ENCODE peak calls at places on chromosome 11, in seven cellular contexts. L, I, Y, Z, F, U and J are unnamed samples.

GRCh38 chr11:10934293-10934850 is 76.5 kb upstream of the ZBED5 start:
- DNase-seq in L (no peak), I (no peak), Y (peak), Z (peak), F (no peak), U (no peak), J (no peak)

GRCh38 chr11:110044226-110044968 is 48.8 kb upstream of the ZC3H12C start:
- DNase-seq in L (no peak), I (no peak), Y (no peak), Z (no peak), F (no peak), U (no peak), J (no peak)

GRCh38 chr11:25351091-25351803 is 854.4 kb downstream of the LUZP2 start:
- DNase-seq in L (no peak), I (no peak), Y (no peak), Z (no peak), F (peak), U (no peak), J (no peak)

GRCh38 chr11:78078218-78079167 is 1.2 kb downstream of the NDUFC2 start:
- DNase-seq in L (no peak), I (no peak), Y (no peak), Z (no peak), F (no peak), U (no peak), J (no peak)

GRCh38 chr11:108703916-108704315 is 39.0 kb downstream of the DDX10 start:
- DNase-seq in L (no peak), I (no peak), Y (peak), Z (no peak), F (no peak), U (no peak), J (no peak)

GRCh38 chr11:17561111-17561415 is 14.0 kb downstream of the OTOG start:
- DNase-seq in L (no peak), I (no peak), Y (no peak), Z (no peak), F (no peak), U (no peak), J (no peak)

GRCh38 chr11:36155301-36155700 is 133.9 kb downstream of the COMMD9 start:
- DNase-seq in L (no peak), I (no peak), Y (no peak), Z (no peak), F (no peak), U (no peak), J (no peak)

GRCh38 chr11:75155570-75156422 is 4.9 kb downstream of the SLCO2B1 start:
- DNase-seq in L (no peak), I (no peak), Y (no peak), Z (no peak), F (no peak), U (peak), J (no peak)

GRCh38 chr11:92131289-92131890 is 93.2 kb upstream of the FAT3 start:
- DNase-seq in L (no peak), I (no peak), Y (peak), Z (no peak), F (no peak), U (no peak), J (no peak)

GRCh38 chr11:12088531-12088930 is 21.9 kb upstream of the MICAL2 start:
- DNase-seq in L (no peak), I (no peak), Y (no peak), Z (no peak), F (no peak), U (no peak), J (no peak)

GRCh38 chr11:68038718-68039525 is at the start of gene TCIRG1:
- DNase-seq in L (peak), I (no peak), Y (peak), Z (peak), F (peak), U (peak), J (no peak)

GRCh38 chr11:112697371-112697770 is 263.8 kb upstream of the NCAM1 start:
- DNase-seq in L (no peak), I (no peak), Y (no peak), Z (no peak), F (no peak), U (no peak), J (no peak)

GRCh38 chr11:74321487-74322188 is 10.2 kb upstream of the P4HA3 start:
- DNase-seq in L (no peak), I (peak), Y (peak), Z (peak), F (no peak), U (peak), J (no peak)

GRCh38 chr11:121741954-121742361 is 289.2 kb upstream of the SORL1-AS1 start:
- DNase-seq in L (no peak), I (no peak), Y (no peak), Z (no peak), F (no peak), U (peak), J (no peak)

GRCh38 chr11:57251491-57252104 is 14.5 kb upstream of the APLNR start:
- DNase-seq in L (no peak), I (no peak), Y (no peak), Z (no peak), F (no peak), U (peak), J (no peak)

GRCh38 chr11:95659088-95659487 is 130.5 kb downstream of the FAM76B start:
- DNase-seq in L (no peak), I (no peak), Y (peak), Z (no peak), F (no peak), U (peak), J (peak)

GRCh38 chr11:69382131-69383128 is 88.5 kb downstream of the MYEOV start:
- DNase-seq in L (no peak), I (no peak), Y (no peak), Z (no peak), F (peak), U (no peak), J (no peak)